ENCODE peak calls at places on chromosomes 6 and 20, in ten cellular contexts. One of them, this sample, is unnamed.
A peak's percentile ranks its signal among the peaks of the same experiment; 100 is the strongest.

GRCh38 chr6:38871745-38872568 is 156.8 kb downstream of the DNAH8 start:
- DNase-seq in stomach: peak; percentile 61
- DNase-seq in SK-N-SH: peak; percentile 56
- DNase-seq in endothelial cell of umbilical vein: peak; percentile 67
- DNase-seq in prostate gland: peak; percentile 33
- DNase-seq in HepG2: peak; percentile 41
- DNase-seq in K562: peak; percentile 70
- DNase-seq in vagina: no peak
- DNase-seq in GM23338: peak; percentile 88
- DNase-seq in breast epithelium: peak; percentile 29
- DNase-seq in this sample: peak; percentile 42

GRCh38 chr6:33118525-33119123 is 42.8 kb downstream of the HLA-DPB1 start:
- DNase-seq in stomach: no peak
- DNase-seq in SK-N-SH: peak; percentile 46
- DNase-seq in endothelial cell of umbilical vein: peak; percentile 57
- DNase-seq in prostate gland: peak; percentile 42
- DNase-seq in HepG2: peak; percentile 66
- DNase-seq in K562: peak; percentile 72
- DNase-seq in vagina: no peak
- DNase-seq in GM23338: peak; percentile 80
- DNase-seq in breast epithelium: no peak
- DNase-seq in this sample: peak; percentile 35

GRCh38 chr6:149363154-149363553 is 36.9 kb upstream of the SUMO4 start:
- DNase-seq in stomach: no peak
- DNase-seq in SK-N-SH: no peak
- DNase-seq in endothelial cell of umbilical vein: no peak
- DNase-seq in prostate gland: no peak
- DNase-seq in HepG2: no peak
- DNase-seq in K562: no peak
- DNase-seq in vagina: no peak
- DNase-seq in GM23338: peak; percentile 51
- DNase-seq in breast epithelium: no peak
- DNase-seq in this sample: no peak

GRCh38 chr6:106608080-106608668 is 21.1 kb downstream of the RTN4IP1 start:
- DNase-seq in stomach: no peak
- DNase-seq in SK-N-SH: peak; percentile 51
- DNase-seq in endothelial cell of umbilical vein: peak; percentile 61
- DNase-seq in prostate gland: peak; percentile 31
- DNase-seq in HepG2: peak; percentile 79
- DNase-seq in K562: peak; percentile 74
- DNase-seq in vagina: no peak
- DNase-seq in GM23338: peak; percentile 89
- DNase-seq in breast epithelium: no peak
- DNase-seq in this sample: peak; percentile 70

GRCh38 chr20:36352843-36353553 is 46.9 kb downstream of the DLGAP4 start:
- DNase-seq in stomach: no peak
- DNase-seq in SK-N-SH: no peak
- DNase-seq in endothelial cell of umbilical vein: no peak
- DNase-seq in prostate gland: no peak
- DNase-seq in HepG2: peak; percentile 45
- DNase-seq in K562: no peak
- DNase-seq in vagina: no peak
- DNase-seq in GM23338: no peak
- DNase-seq in breast epithelium: no peak
- DNase-seq in this sample: no peak

GRCh38 chr6:23505021-23505420 is 621.0 kb upstream of the NRSN1 start:
- DNase-seq in stomach: no peak
- DNase-seq in SK-N-SH: no peak
- DNase-seq in endothelial cell of umbilical vein: no peak
- DNase-seq in prostate gland: no peak
- DNase-seq in HepG2: no peak
- DNase-seq in K562: no peak
- DNase-seq in vagina: no peak
- DNase-seq in GM23338: no peak
- DNase-seq in breast epithelium: no peak
- DNase-seq in this sample: no peak

GRCh38 chr6:41683460-41684310 is 45.4 kb downstream of the MDFI start:
- DNase-seq in stomach: peak; percentile 85
- DNase-seq in SK-N-SH: peak; percentile 96
- DNase-seq in endothelial cell of umbilical vein: peak; percentile 64
- DNase-seq in prostate gland: peak; percentile 80
- DNase-seq in HepG2: peak; percentile 57
- DNase-seq in K562: peak; percentile 86
- DNase-seq in vagina: no peak
- DNase-seq in GM23338: peak; percentile 86
- DNase-seq in breast epithelium: peak; percentile 59
- DNase-seq in this sample: peak; percentile 63

GRCh38 chr20:13325033-13325432 is 104.0 kb downstream of the ISM1 start:
- DNase-seq in stomach: no peak
- DNase-seq in SK-N-SH: peak; percentile 38
- DNase-seq in endothelial cell of umbilical vein: peak; percentile 32
- DNase-seq in prostate gland: no peak
- DNase-seq in HepG2: peak; percentile 74
- DNase-seq in K562: peak; percentile 48
- DNase-seq in vagina: no peak
- DNase-seq in GM23338: peak; percentile 80
- DNase-seq in breast epithelium: no peak
- DNase-seq in this sample: no peak

GRCh38 chr6:100382767-100383195 is 81.9 kb downstream of the SIM1 start:
- DNase-seq in stomach: no peak
- DNase-seq in SK-N-SH: no peak
- DNase-seq in endothelial cell of umbilical vein: peak; percentile 88
- DNase-seq in prostate gland: no peak
- DNase-seq in HepG2: no peak
- DNase-seq in K562: no peak
- DNase-seq in vagina: no peak
- DNase-seq in GM23338: no peak
- DNase-seq in breast epithelium: no peak
- DNase-seq in this sample: no peak

GRCh38 chr6:55772730-55773129 is 102.7 kb downstream of the BMP5 start:
- DNase-seq in stomach: no peak
- DNase-seq in SK-N-SH: no peak
- DNase-seq in endothelial cell of umbilical vein: no peak
- DNase-seq in prostate gland: no peak
- DNase-seq in HepG2: no peak
- DNase-seq in K562: no peak
- DNase-seq in vagina: no peak
- DNase-seq in GM23338: no peak
- DNase-seq in breast epithelium: no peak
- DNase-seq in this sample: no peak

DNA sequence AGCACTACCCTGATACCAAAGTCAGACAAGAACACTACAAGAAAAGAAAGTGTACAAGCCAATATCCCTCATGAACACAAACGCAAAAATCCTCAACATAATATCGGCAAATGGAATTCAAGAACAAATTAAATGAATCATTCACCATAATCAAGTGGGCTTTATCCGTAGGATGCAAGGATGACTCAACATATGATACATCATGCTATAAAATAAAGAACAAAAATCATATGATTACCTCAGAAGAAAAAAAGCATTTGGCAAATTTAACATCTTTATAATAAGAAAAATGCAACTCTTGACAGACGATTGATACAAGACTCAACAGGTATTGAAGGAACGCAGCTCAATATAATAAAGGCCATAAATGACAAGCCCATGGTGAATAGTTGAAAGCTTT is 843.9 kb downstream of the FRK start:
- DNase-seq in stomach: no peak
- DNase-seq in SK-N-SH: no peak
- DNase-seq in endothelial cell of umbilical vein: no peak
- DNase-seq in prostate gland: no peak
- DNase-seq in HepG2: no peak
- DNase-seq in K562: no peak
- DNase-seq in vagina: no peak
- DNase-seq in GM23338: no peak
- DNase-seq in breast epithelium: no peak
- DNase-seq in this sample: no peak
- H3K27me3 ChIP-seq in stomach: no peaks in the 10 kb centered on the region
- H3K27me3 ChIP-seq in SK-N-SH: no peaks in the 10 kb centered on the region
- H3K27me3 ChIP-seq in endothelial cell of umbilical vein: no peaks in the 10 kb centered on the region
- H3K27me3 ChIP-seq in prostate gland: no peaks in the 10 kb centered on the region
- H3K27me3 ChIP-seq in HepG2: no peaks in the 10 kb centered on the region
- H3K27me3 ChIP-seq in K562: no peaks in the 10 kb centered on the region
- H3K27me3 ChIP-seq in vagina: no peaks in the 10 kb centered on the region
- H3K27me3 ChIP-seq in GM23338: peaks cover 65% of the 10 kb centered on the region
- H3K27me3 ChIP-seq in breast epithelium: no peaks in the 10 kb centered on the region
- H3K27me3 ChIP-seq in this sample: no peaks in the 10 kb centered on the region

DNA sequence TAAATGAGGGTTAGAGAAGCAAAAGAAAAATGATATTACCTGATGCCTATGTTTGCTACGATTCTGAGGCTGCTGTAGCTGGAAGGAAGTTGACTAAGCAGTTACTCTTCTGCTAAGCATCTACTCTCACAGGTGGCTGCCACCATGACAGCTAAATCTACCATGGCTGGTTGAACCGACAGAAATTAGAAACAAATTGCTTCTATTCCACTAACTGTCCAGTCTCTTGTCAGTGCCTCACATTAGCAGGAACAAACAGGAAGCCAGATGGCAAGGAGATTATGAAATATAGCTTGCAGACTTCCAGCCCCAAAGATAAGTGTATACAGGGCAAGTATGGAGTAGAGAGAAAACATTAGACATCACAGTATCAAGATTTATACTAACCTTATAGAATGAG is 59.4 kb upstream of the TMEM200A start:
- DNase-seq in stomach: no peak
- DNase-seq in SK-N-SH: no peak
- DNase-seq in endothelial cell of umbilical vein: no peak
- DNase-seq in prostate gland: no peak
- DNase-seq in HepG2: no peak
- DNase-seq in K562: no peak
- DNase-seq in vagina: no peak
- DNase-seq in GM23338: no peak
- DNase-seq in breast epithelium: no peak
- DNase-seq in this sample: peak; percentile 35
- H3K4me3 ChIP-seq in stomach: no peak overlapping the region
- H3K4me3 ChIP-seq in SK-N-SH: no peak overlapping the region
- H3K4me3 ChIP-seq in endothelial cell of umbilical vein: no peak overlapping the region
- H3K4me3 ChIP-seq in prostate gland: no peak overlapping the region
- H3K4me3 ChIP-seq in HepG2: no peak overlapping the region
- H3K4me3 ChIP-seq in K562: no peak overlapping the region
- H3K4me3 ChIP-seq in vagina: no peak overlapping the region
- H3K4me3 ChIP-seq in GM23338: no peak overlapping the region
- H3K4me3 ChIP-seq in breast epithelium: no peak overlapping the region
- H3K4me3 ChIP-seq in this sample: no peak overlapping the region

GRCh38 chr20:43949741-43950618 is 35.3 kb downstream of the TOX2 start:
- DNase-seq in stomach: peak; percentile 52
- DNase-seq in SK-N-SH: peak; percentile 70
- DNase-seq in endothelial cell of umbilical vein: no peak
- DNase-seq in prostate gland: no peak
- DNase-seq in HepG2: no peak
- DNase-seq in K562: peak; percentile 41
- DNase-seq in vagina: no peak
- DNase-seq in GM23338: no peak
- DNase-seq in breast epithelium: no peak
- DNase-seq in this sample: peak; percentile 89
- TF ChIP-seq POLR2AphosphoS5 in stomach: no peak
- TF ChIP-seq POLR2AphosphoS5 in SK-N-SH: no peak
- TF ChIP-seq POLR2AphosphoS5 in endothelial cell of umbilical vein: no peak
- TF ChIP-seq POLR2AphosphoS5 in prostate gland: no peak
- TF ChIP-seq POLR2AphosphoS5 in HepG2: no peak
- TF ChIP-seq POLR2AphosphoS5 in K562: no peak
- TF ChIP-seq POLR2AphosphoS5 in vagina: no peak
- TF ChIP-seq POLR2AphosphoS5 in GM23338: no peak
- TF ChIP-seq POLR2AphosphoS5 in breast epithelium: no peak
- TF ChIP-seq POLR2AphosphoS5 in this sample: peak; percentile 96

GRCh38 chr6:44567406-44567805 is 179.9 kb downstream of the CDC5L start:
- DNase-seq in stomach: no peak
- DNase-seq in SK-N-SH: no peak
- DNase-seq in endothelial cell of umbilical vein: no peak
- DNase-seq in prostate gland: no peak
- DNase-seq in HepG2: no peak
- DNase-seq in K562: no peak
- DNase-seq in vagina: no peak
- DNase-seq in GM23338: no peak
- DNase-seq in breast epithelium: no peak
- DNase-seq in this sample: no peak
- H3K27me3 ChIP-seq in stomach: no peaks in the 10 kb centered on the region
- H3K27me3 ChIP-seq in SK-N-SH: no peaks in the 10 kb centered on the region
- H3K27me3 ChIP-seq in endothelial cell of umbilical vein: no peaks in the 10 kb centered on the region
- H3K27me3 ChIP-seq in prostate gland: no peaks in the 10 kb centered on the region
- H3K27me3 ChIP-seq in HepG2: no peaks in the 10 kb centered on the region
- H3K27me3 ChIP-seq in K562: peaks cover 27% of the 10 kb centered on the region
- H3K27me3 ChIP-seq in vagina: no peaks in the 10 kb centered on the region
- H3K27me3 ChIP-seq in GM23338: no peaks in the 10 kb centered on the region
- H3K27me3 ChIP-seq in breast epithelium: no peaks in the 10 kb centered on the region
- H3K27me3 ChIP-seq in this sample: no peaks in the 10 kb centered on the region

GRCh38 chr6:34154668-34155447 is 9.0 kb upstream of the GRM4 start:
- DNase-seq in stomach: peak; percentile 57
- DNase-seq in SK-N-SH: peak; percentile 98
- DNase-seq in endothelial cell of umbilical vein: peak; percentile 17
- DNase-seq in prostate gland: no peak
- DNase-seq in HepG2: no peak
- DNase-seq in K562: peak; percentile 75
- DNase-seq in vagina: no peak
- DNase-seq in GM23338: peak; percentile 82
- DNase-seq in breast epithelium: no peak
- DNase-seq in this sample: peak; percentile 18
- H3K4me3 ChIP-seq in stomach: peak overlapping the region; percentile 44
- H3K4me3 ChIP-seq in SK-N-SH: peak overlapping the region; percentile 17
- H3K4me3 ChIP-seq in endothelial cell of umbilical vein: no peak overlapping the region
- H3K4me3 ChIP-seq in prostate gland: no peak overlapping the region
- H3K4me3 ChIP-seq in HepG2: no peak overlapping the region
- H3K4me3 ChIP-seq in K562: no peak overlapping the region
- H3K4me3 ChIP-seq in vagina: peak overlapping the region; percentile 35
- H3K4me3 ChIP-seq in GM23338: peak overlapping the region; percentile 76
- H3K4me3 ChIP-seq in breast epithelium: peak overlapping the region; percentile 58
- H3K4me3 ChIP-seq in this sample: no peak overlapping the region

GRCh38 chr6:125789576-125790402 is 971 bp upstream of the NCOA7 start:
- DNase-seq in stomach: peak; percentile 41
- DNase-seq in SK-N-SH: peak; percentile 63
- DNase-seq in endothelial cell of umbilical vein: peak; percentile 72
- DNase-seq in prostate gland: peak; percentile 17
- DNase-seq in HepG2: peak; percentile 54
- DNase-seq in K562: peak; percentile 91
- DNase-seq in vagina: peak; percentile 90
- DNase-seq in GM23338: peak; percentile 63
- DNase-seq in breast epithelium: no peak
- DNase-seq in this sample: peak; percentile 21
- TF ChIP-seq POLR2AphosphoS5 in stomach: no peak
- TF ChIP-seq POLR2AphosphoS5 in SK-N-SH: no peak
- TF ChIP-seq POLR2AphosphoS5 in endothelial cell of umbilical vein: no peak
- TF ChIP-seq POLR2AphosphoS5 in prostate gland: no peak
- TF ChIP-seq POLR2AphosphoS5 in HepG2: peak; percentile 61
- TF ChIP-seq POLR2AphosphoS5 in K562: peak; percentile 87
- TF ChIP-seq POLR2AphosphoS5 in vagina: peak; percentile 39
- TF ChIP-seq POLR2AphosphoS5 in GM23338: no peak
- TF ChIP-seq POLR2AphosphoS5 in breast epithelium: peak; percentile 9
- TF ChIP-seq POLR2AphosphoS5 in this sample: peak; percentile 26

GRCh38 chr6:137487947-137488735 is 6.1 kb downstream of the OLIG3 start:
- DNase-seq in stomach: no peak
- DNase-seq in SK-N-SH: peak; percentile 27
- DNase-seq in endothelial cell of umbilical vein: no peak
- DNase-seq in prostate gland: no peak
- DNase-seq in HepG2: no peak
- DNase-seq in K562: no peak
- DNase-seq in vagina: no peak
- DNase-seq in GM23338: peak; percentile 67
- DNase-seq in breast epithelium: no peak
- DNase-seq in this sample: no peak
- H3K27me3 ChIP-seq in stomach: peaks cover 100% of the 10 kb centered on the region
- H3K27me3 ChIP-seq in SK-N-SH: peaks cover 41% of the 10 kb centered on the region
- H3K27me3 ChIP-seq in endothelial cell of umbilical vein: peaks cover 81% of the 10 kb centered on the region
- H3K27me3 ChIP-seq in prostate gland: peaks cover 41% of the 10 kb centered on the region
- H3K27me3 ChIP-seq in HepG2: peaks cover 6% of the 10 kb centered on the region
- H3K27me3 ChIP-seq in K562: peaks cover 59% of the 10 kb centered on the region
- H3K27me3 ChIP-seq in vagina: peaks cover 21% of the 10 kb centered on the region
- H3K27me3 ChIP-seq in GM23338: peaks cover 98% of the 10 kb centered on the region
- H3K27me3 ChIP-seq in breast epithelium: no peaks in the 10 kb centered on the region
- H3K27me3 ChIP-seq in this sample: peaks cover 91% of the 10 kb centered on the region

GRCh38 chr20:57714409-57715267 is 4.8 kb upstream of the PMEPA1 start:
- DNase-seq in stomach: no peak
- DNase-seq in SK-N-SH: no peak
- DNase-seq in endothelial cell of umbilical vein: no peak
- DNase-seq in prostate gland: no peak
- DNase-seq in HepG2: no peak
- DNase-seq in K562: no peak
- DNase-seq in vagina: no peak
- DNase-seq in GM23338: no peak
- DNase-seq in breast epithelium: no peak
- DNase-seq in this sample: no peak
- H3K4me3 ChIP-seq in stomach: no peak overlapping the region
- H3K4me3 ChIP-seq in SK-N-SH: no peak overlapping the region
- H3K4me3 ChIP-seq in endothelial cell of umbilical vein: no peak overlapping the region
- H3K4me3 ChIP-seq in prostate gland: no peak overlapping the region
- H3K4me3 ChIP-seq in HepG2: no peak overlapping the region
- H3K4me3 ChIP-seq in K562: no peak overlapping the region
- H3K4me3 ChIP-seq in vagina: no peak overlapping the region
- H3K4me3 ChIP-seq in GM23338: no peak overlapping the region
- H3K4me3 ChIP-seq in breast epithelium: no peak overlapping the region
- H3K4me3 ChIP-seq in this sample: no peak overlapping the region